ENCODE peak calls at places on chromosomes 12 and 14, in six cellular contexts. F is neural progenitor cell, Y is astrocyte, U is PC-3, S is GM23248, H is neuronal stem cell. W is an unnamed sample.

GRCh38 chr14:61217516-61217915 is 63.6 kb downstream of the TMEM30B start:
- DNase-seq in F (no peak), Y (no peak), U (no peak), S (peak; percentile 20), H (no peak), W (no peak)

GRCh38 chr14:38578278-38578681 is 322.4 kb upstream of the CLEC14A start:
- DNase-seq in F (peak; percentile 3), Y (no peak), U (no peak), S (peak; percentile 73), H (no peak), W (no peak)

GRCh38 chr14:95303107-95303506 is 16.6 kb downstream of the CLMN start:
- DNase-seq in F (no peak), Y (no peak), U (no peak), S (no peak), H (no peak), W (no peak)

GRCh38 chr14:77203611-77204456 is 22.2 kb downstream of the TMEM63C start:
- DNase-seq in F (peak; percentile 37), Y (no peak), U (no peak), S (no peak), H (no peak), W (no peak)

GRCh38 chr14:52078093-52078492 is 9.2 kb upstream of the NID2 start:
- DNase-seq in F (no peak), Y (peak; percentile 64), U (peak; percentile 89), S (peak; percentile 71), H (no peak), W (no peak)

GRCh38 chr12:67991158-67991557 is 1.9 kb downstream of the IFNG-AS1 start:
- DNase-seq in F (no peak), Y (no peak), U (no peak), S (no peak), H (no peak), W (no peak)

GRCh38 chr12:110112335-110112660 is 11.9 kb upstream of the IFT81 start:
- DNase-seq in F (no peak), Y (no peak), U (no peak), S (no peak), H (no peak), W (no peak)

GRCh38 chr12:93990832-93991748 is 157.3 kb upstream of the PLXNC1 start:
- DNase-seq in F (peak; percentile 80), Y (peak; percentile 47), U (no peak), S (peak; percentile 86), H (peak; percentile 43), W (peak; percentile 23)

GRCh38 chr12:105331805-105332251 is 1.3 kb downstream of the C12orf75 start:
- DNase-seq in F (peak; percentile 12), Y (no peak), U (peak; percentile 64), S (peak; percentile 45), H (no peak), W (peak; percentile 58)

GRCh38 chr14:99141236-99141635 is 130.8 kb downstream of the BCL11B start:
- DNase-seq in F (no peak), Y (no peak), U (no peak), S (no peak), H (no peak), W (no peak)

GRCh38 chr14:69044965-69045555 is 66.0 kb upstream of the ACTN1 start:
- DNase-seq in F (no peak), Y (peak; percentile 91), U (no peak), S (peak; percentile 52), H (no peak), W (no peak)

GRCh38 chr12:6775775-6776174 is 3.5 kb downstream of the LAG3 start:
- DNase-seq in F (no peak), Y (no peak), U (no peak), S (no peak), H (no peak), W (no peak)

GRCh38 chr14:104745431-104745830 is 7.5 kb upstream of the SIVA1 start:
- DNase-seq in F (no peak), Y (no peak), U (no peak), S (no peak), H (no peak), W (no peak)

GRCh38 chr12:82652071-82652470 is 34.6 kb upstream of the TMTC2 start:
- DNase-seq in F (no peak), Y (no peak), U (no peak), S (no peak), H (no peak), W (no peak)

GRCh38 chr12:8687846-8688601 is 9.8 kb upstream of the RIMKLB start:
- DNase-seq in F (peak; percentile 26), Y (peak; percentile 97), U (peak; percentile 11), S (peak; percentile 81), H (no peak), W (no peak)

GRCh38 chr12:39239484-39240143 is 203.3 kb downstream of the KIF21A start:
- DNase-seq in F (peak; percentile 2), Y (peak; percentile 34), U (peak; percentile 4), S (no peak), H (no peak), W (peak; percentile 59)

GRCh38 chr14:104293851-104294627 is 155.7 kb downstream of the KIF26A start:
- DNase-seq in F (peak; percentile 41), Y (no peak), U (peak; percentile 29), S (peak; percentile 4), H (no peak), W (peak; percentile 68)

GRCh38 chr14:96748371-96748770 is 48.8 kb upstream of the VRK1 start:
- DNase-seq in F (no peak), Y (no peak), U (peak; percentile 60), S (no peak), H (no peak), W (no peak)

GRCh38 chr14:101821528-101821927 is 60.0 kb downstream of the PPP2R5C start:
- DNase-seq in F (no peak), Y (no peak), U (no peak), S (no peak), H (no peak), W (no peak)

GRCh38 chr12:47236109-47236714 is 156.5 kb upstream of the AMIGO2 start:
- DNase-seq in F (no peak), Y (peak; percentile 90), U (peak; percentile 91), S (peak; percentile 89), H (no peak), W (no peak)

GRCh38 chr12:114710151-114710550 is 26.2 kb upstream of the TBX3 start:
- DNase-seq in F (peak; percentile 46), Y (no peak), U (no peak), S (no peak), H (no peak), W (no peak)

GRCh38 chr12:14213542-14213941 is 151.9 kb upstream of the ATF7IP start:
- DNase-seq in F (peak; percentile 26), Y (peak; percentile 18), U (peak; percentile 22), S (no peak), H (no peak), W (no peak)

GRCh38 chr14:37591311-37591940 is 3.6 kb downstream of the FOXA1 start:
- DNase-seq in F (peak; percentile 88), Y (no peak), U (peak; percentile 53), S (no peak), H (no peak), W (peak; percentile 67)

GRCh38 chr12:38662851-38663250 is 242.5 kb downstream of the CPNE8 start:
- DNase-seq in F (no peak), Y (peak; percentile 22), U (no peak), S (peak; percentile 61), H (no peak), W (no peak)

GRCh38 chr14:91303091-91303923 is 58.8 kb upstream of the GPR68 start:
- DNase-seq in F (peak; percentile 97), Y (no peak), U (peak; percentile 32), S (peak; percentile 12), H (peak; percentile 93), W (peak; percentile 58)

GRCh38 chr14:73762375-73762822 is 48.2 kb upstream of the PNMA1 start:
- DNase-seq in F (no peak), Y (no peak), U (no peak), S (no peak), H (no peak), W (peak; percentile 62)

GRCh38 chr14:81655423-81656314 is 122.0 kb upstream of the SEL1L start:
- DNase-seq in F (no peak), Y (no peak), U (no peak), S (no peak), H (no peak), W (no peak)

GRCh38 chr12:104578453-104578852 is 121.7 kb downstream of the CHST11 start:
- DNase-seq in F (peak; percentile 11), Y (peak; percentile 92), U (peak; percentile 65), S (peak; percentile 95), H (no peak), W (no peak)

GRCh38 chr14:65637780-65638179 is 225.2 kb downstream of the FUT8 start:
- DNase-seq in F (no peak), Y (peak; percentile 89), U (no peak), S (peak; percentile 25), H (no peak), W (no peak)

GRCh38 chr12:106341086-106341879 is 16.3 kb upstream of the POLR3B start:
- DNase-seq in F (no peak), Y (no peak), U (no peak), S (peak; percentile 59), H (no peak), W (no peak)
- H3K9ac ChIP-seq in F (no peak overlapping the region), Y (no peak overlapping the region), U (no peak overlapping the region), S (peak overlapping the region; percentile 16), H (no peak overlapping the region), W (no peak overlapping the region)

GRCh38 chr12:28140404-28140803 is 49.9 kb upstream of the CCDC91 start:
- DNase-seq in F (no peak), Y (no peak), U (no peak), S (no peak), H (no peak), W (no peak)

GRCh38 chr12:28137414-28137813 is 52.8 kb upstream of the CCDC91 start:
- DNase-seq in F (no peak), Y (no peak), U (no peak), S (no peak), H (no peak), W (no peak)

GRCh38 chr12:28130625-28131598 is 59.3 kb upstream of the CCDC91 start:
- DNase-seq in F (no peak), Y (peak; percentile 100), U (peak; percentile 98), S (peak; percentile 96), H (no peak), W (no peak)

GRCh38 chr12:28132398-28132797 is 57.9 kb upstream of the CCDC91 start:
- DNase-seq in F (no peak), Y (no peak), U (no peak), S (no peak), H (no peak), W (no peak)

GRCh38 chr12:28135801-28136439 is 54.3 kb upstream of the CCDC91 start:
- DNase-seq in F (no peak), Y (no peak), U (no peak), S (no peak), H (no peak), W (no peak)
- H3K27ac ChIP-seq in F (no peak overlapping the region), Y (no peak overlapping the region), U (no peak overlapping the region), S (no peak overlapping the region), H (no peak overlapping the region), W (no peak overlapping the region)

GRCh38 chr12:32021346-32021773 is 62.1 kb downstream of the RESF1 start:
- DNase-seq in F (no peak), Y (no peak), U (no peak), S (no peak), H (no peak), W (no peak)
- H3K9me3 ChIP-seq in F (no peaks in the 10 kb centered on the region), Y (no peaks in the 10 kb centered on the region), U (no peaks in the 10 kb centered on the region), S (no peaks in the 10 kb centered on the region), H (no peaks in the 10 kb centered on the region), W (no peaks in the 10 kb centered on the region)

DNA sequence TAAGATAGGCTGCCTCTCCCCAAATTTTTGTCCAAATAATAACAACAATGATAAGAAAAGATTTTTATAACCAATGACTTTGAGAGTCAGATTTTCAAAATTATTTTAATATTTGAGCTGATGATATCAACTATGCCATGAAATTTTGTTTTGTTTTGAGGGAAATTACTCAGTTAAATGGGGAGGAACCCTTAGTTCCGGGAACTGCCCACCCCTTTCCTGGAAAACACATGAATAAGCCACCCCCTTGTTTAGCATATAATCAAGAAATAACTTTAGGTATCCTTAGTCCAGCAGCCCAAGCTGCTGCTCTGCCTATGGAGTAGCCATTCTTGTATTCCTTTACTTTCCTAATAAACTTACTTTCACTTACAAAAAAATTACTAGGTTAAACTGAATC is 61.4 kb downstream of the HMGA2 start:
- DNase-seq in F (no peak), Y (no peak), U (no peak), S (no peak), H (no peak), W (no peak)
- H3K9ac ChIP-seq in F (no peak overlapping the region), Y (no peak overlapping the region), U (no peak overlapping the region), S (peak overlapping the region; percentile 32), H (no peak overlapping the region), W (no peak overlapping the region)